ENCODE peak calls at places on chromosomes 4 and X, in six cellular contexts. J is uterus, B is suprapubic skin, E is upper lobe of left lung, U is breast epithelium, S is right lobe of liver. X is an unnamed sample.

GRCh38 chr4:145716200-145716599 is 36.3 kb downstream of the C4orf51 start:
- DNase-seq in J (no peak), B (no peak), E (no peak), U (no peak), S (no peak), X (no peak)

GRCh38 chr4:74039065-74039763 is 725 bp upstream of the CXCL3 start:
- DNase-seq in J (no peak), B (no peak), E (no peak), U (no peak), S (no peak), X (no peak)

GRCh38 chr4:138560448-138560847 is 318.3 kb upstream of the SLC7A11 start:
- DNase-seq in J (no peak), B (no peak), E (no peak), U (no peak), S (no peak), X (no peak)

GRCh38 chr4:31045724-31046318 is 325.7 kb downstream of the PCDH7 start:
- DNase-seq in J (no peak), B (no peak), E (peak; percentile 23), U (no peak), S (no peak), X (no peak)

GRCh38 chr4:48546336-48546735 is 56.3 kb downstream of the ZAR1 start:
- DNase-seq in J (no peak), B (no peak), E (no peak), U (no peak), S (no peak), X (no peak)

GRCh38 chr4:19478791-19479190 is 772.9 kb upstream of the SLIT2 start:
- DNase-seq in J (no peak), B (no peak), E (no peak), U (no peak), S (no peak), X (no peak)

GRCh38 chr4:108213308-108213707 is 44.6 kb upstream of the LEF1 start:
- DNase-seq in J (no peak), B (no peak), E (no peak), U (no peak), S (no peak), X (no peak)

GRCh38 chr4:99633772-99634171 is 23.9 kb downstream of the C4orf54 start:
- DNase-seq in J (no peak), B (no peak), E (no peak), U (no peak), S (no peak), X (no peak)

GRCh38 chrX:143455045-143455444 is 62.2 kb downstream of the SPANXN3 start:
- DNase-seq in J (no peak), B (no peak), E (no peak), U (no peak), S (no peak), X (no peak)

GRCh38 chrX:152926923-152927322 is 29.1 kb downstream of the ZNF185 start:
- DNase-seq in J (no peak), B (no peak), E (no peak), U (no peak), S (no peak), X (no peak)

GRCh38 chr4:184825394-184826314 is at the start of gene ACSL1:
- DNase-seq in J (peak; percentile 84), B (peak; percentile 87), E (peak; percentile 89), U (peak; percentile 70), S (peak; percentile 88), X (peak; percentile 68)
- TF ChIP-seq POLR2A in J (peak; percentile 82), B (no peak), E (peak; percentile 91), U (no peak), S (peak; percentile 98), X (peak; percentile 68)

GRCh38 chrX:48978226-48978625 is 6.6 kb upstream of the KCND1 start:
- DNase-seq in J (no peak), B (no peak), E (no peak), U (no peak), S (no peak), X (no peak)
- TF ChIP-seq POLR2A in J (no peak), B (no peak), E (no peak), U (no peak), S (no peak), X (no peak)

GRCh38 chr4:2579910-2580309 is 43.5 kb downstream of the FAM193A start:
- DNase-seq in J (no peak), B (no peak), E (no peak), U (no peak), S (no peak), X (no peak)

GRCh38 chr4:2587215-2587823 is 50.9 kb downstream of the FAM193A start:
- DNase-seq in J (no peak), B (no peak), E (no peak), U (no peak), S (no peak), X (no peak)

GRCh38 chr4:2583517-2583916 is 47.1 kb downstream of the FAM193A start:
- DNase-seq in J (no peak), B (no peak), E (peak; percentile 54), U (no peak), S (no peak), X (no peak)

GRCh38 chr4:2586502-2586901 is 50.1 kb downstream of the FAM193A start:
- DNase-seq in J (no peak), B (no peak), E (no peak), U (no peak), S (no peak), X (no peak)

DNA sequence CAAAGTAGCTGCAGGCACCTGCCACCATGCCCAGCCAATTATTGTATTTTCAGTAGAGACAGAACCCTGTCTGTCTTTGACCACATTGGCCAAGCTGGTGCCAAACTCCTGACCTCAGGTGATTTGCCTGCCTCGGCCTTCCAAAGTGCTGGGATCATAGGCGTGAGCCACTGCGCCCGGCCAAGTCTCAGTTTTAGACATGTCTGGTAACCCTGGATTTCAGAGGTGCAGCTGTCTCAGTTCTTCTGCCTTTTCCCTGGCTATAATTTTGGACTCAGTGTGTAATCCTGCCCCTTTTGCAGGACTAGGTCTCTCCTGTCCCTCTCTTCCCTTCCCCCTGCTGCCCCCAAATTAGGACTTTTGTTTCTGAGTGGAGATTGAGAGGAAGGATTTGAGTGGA is 46.6 kb downstream of the FAM193A start:
- DNase-seq in J (no peak), B (no peak), E (no peak), U (no peak), S (no peak), X (no peak)
- TF ChIP-seq POLR2A in J (no peak), B (no peak), E (no peak), U (no peak), S (no peak), X (no peak)

DNA sequence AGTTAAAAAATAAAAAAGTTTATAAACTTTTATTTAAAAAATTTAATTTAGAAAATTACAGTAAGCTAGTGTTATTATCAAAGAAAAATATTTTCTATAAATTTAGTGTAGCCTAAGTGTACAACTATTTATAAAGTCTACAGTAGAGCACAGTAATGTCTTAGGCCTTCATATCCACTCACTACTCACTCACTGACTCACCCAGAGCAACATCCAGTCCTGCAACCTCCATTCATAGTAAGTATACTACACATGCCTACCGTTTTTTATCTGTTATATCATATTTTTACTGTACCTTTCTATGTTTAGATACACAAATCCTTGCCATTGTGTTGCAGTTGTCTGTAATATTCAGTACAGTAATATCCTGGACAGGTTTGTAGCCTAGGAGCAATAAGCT is 129.0 kb upstream of the FAM47B start:
- DNase-seq in J (no peak), B (no peak), E (no peak), U (no peak), S (no peak), X (no peak)
- TF ChIP-seq POLR2A in J (no peak), B (no peak), E (no peak), U (no peak), S (no peak), X (no peak)

DNA sequence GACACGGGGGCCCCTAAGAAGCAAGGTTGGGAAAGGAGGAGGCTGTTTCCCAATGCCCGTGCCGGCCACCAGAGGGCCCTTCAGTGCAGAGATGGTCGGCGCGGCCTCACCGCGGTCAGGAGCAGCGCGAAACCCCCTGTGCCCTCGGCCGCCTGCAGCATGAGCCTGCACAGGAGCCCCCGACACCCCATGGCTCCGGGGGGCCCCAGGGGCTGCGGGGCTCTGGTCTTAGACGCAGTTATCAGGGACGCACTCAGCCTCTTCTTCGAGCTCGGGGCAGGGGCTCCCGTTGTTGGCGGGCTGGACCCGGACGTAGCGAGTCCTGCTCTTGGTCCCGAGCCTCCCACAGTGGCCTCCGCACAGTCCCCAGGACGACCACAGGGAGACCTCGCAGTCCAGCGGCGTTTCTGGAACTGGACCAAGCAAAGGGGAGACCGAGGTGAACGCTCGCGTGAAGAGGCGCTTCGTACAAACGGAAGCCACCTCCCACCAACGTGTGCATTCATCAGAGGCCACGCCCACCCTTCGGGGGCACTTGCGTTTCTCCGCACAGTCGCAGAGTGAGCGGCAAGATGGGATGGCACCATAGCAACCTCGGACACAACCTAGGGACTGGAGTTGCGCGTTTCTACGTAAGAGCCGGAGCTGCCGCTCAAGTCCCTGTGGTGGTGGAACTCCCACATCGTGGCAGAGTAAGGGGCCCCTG is 5.0 kb downstream of the SPON2 start:
- DNase-seq in J (peak; percentile 86), B (no peak), E (peak; percentile 89), U (peak; percentile 69), S (peak; percentile 82), X (peak; percentile 70)
- TF ChIP-seq POLR2A in J (peak; percentile 20), B (no peak), E (no peak), U (no peak), S (no peak), X (peak; percentile 27)